ENCODE peak calls at places on chromosomes 7 and 10, in five cellular contexts. M is GM12878, Q is sigmoid colon, Y is GM20000, J is neural crest cell. E is an unnamed sample.

GRCh38 chr7:50409856-50410468 is 40.2 kb downstream of the FIGNL1 start:
- DNase-seq in M (peak), Q (no peak), Y (no peak), J (no peak), E (no peak)

GRCh38 chr7:53336133-53336532 is 300.7 kb downstream of the POM121L12 start:
- DNase-seq in M (no peak), Q (no peak), Y (no peak), J (no peak), E (no peak)

GRCh38 chr10:128036746-128037542 is 89.3 kb downstream of the MKI67 start:
- DNase-seq in M (no peak), Q (no peak), Y (no peak), J (no peak), E (no peak)

GRCh38 chr10:14397069-14397468 is 66.3 kb upstream of the FRMD4A start:
- DNase-seq in M (no peak), Q (no peak), Y (no peak), J (no peak), E (peak)

GRCh38 chr10:103709341-103709920 is 145.9 kb downstream of the SH3PXD2A start:
- DNase-seq in M (no peak), Q (no peak), Y (no peak), J (no peak), E (no peak)

GRCh38 chr7:77989981-77990566 is 191.5 kb downstream of the PHTF2 start:
- DNase-seq in M (no peak), Q (no peak), Y (no peak), J (no peak), E (peak)

GRCh38 chr7:92695308-92696261 is 105.4 kb upstream of the FAM133B start:
- DNase-seq in M (no peak), Q (no peak), Y (no peak), J (peak), E (peak)

GRCh38 chr7:114212753-114213439 is 201.7 kb upstream of the FOXP2 start:
- DNase-seq in M (no peak), Q (no peak), Y (no peak), J (no peak), E (no peak)

GRCh38 chr7:106284516-106285050 is at the start of gene NAMPT:
- DNase-seq in M (no peak), Q (peak), Y (peak), J (peak), E (peak)

GRCh38 chr10:120069700-120070099 is 177.2 kb downstream of the SEC23IP start:
- DNase-seq in M (no peak), Q (no peak), Y (no peak), J (no peak), E (no peak)

GRCh38 chr7:51318001-51318400 is 1.4 kb upstream of the COBL start:
- DNase-seq in M (no peak), Q (peak), Y (no peak), J (no peak), E (no peak)

GRCh38 chr10:34581871-34582532 is 233.1 kb downstream of the PARD3 start:
- DNase-seq in M (no peak), Q (no peak), Y (no peak), J (no peak), E (no peak)

GRCh38 chr7:8176370-8177081 is 85.4 kb downstream of the ICA1 start:
- DNase-seq in M (peak), Q (no peak), Y (peak), J (no peak), E (no peak)

GRCh38 chr7:130349911-130350782 is 5.5 kb downstream of the CPA5 start:
- DNase-seq in M (no peak), Q (no peak), Y (no peak), J (no peak), E (no peak)

GRCh38 chr10:63105811-63106755 is 27.0 kb upstream of the NRBF2 start:
- DNase-seq in M (no peak), Q (no peak), Y (no peak), J (no peak), E (no peak)

GRCh38 chr7:2116086-2116810 is 116.5 kb downstream of the MAD1L1 start:
- DNase-seq in M (no peak), Q (no peak), Y (no peak), J (no peak), E (no peak)

GRCh38 chr10:100799881-100800280 is 54.5 kb downstream of the PAX2 start:
- DNase-seq in M (no peak), Q (peak), Y (no peak), J (no peak), E (no peak)

GRCh38 chr10:30456262-30456661 is 22.3 kb downstream of the MAP3K8 start:
- DNase-seq in M (peak), Q (no peak), Y (peak), J (no peak), E (no peak)

GRCh38 chr7:139071683-139072082 is 35.8 kb upstream of the ZC3HAV1L start:
- DNase-seq in M (no peak), Q (no peak), Y (no peak), J (no peak), E (no peak)

GRCh38 chr10:113402602-113403001 is 150.3 kb upstream of the HABP2 start:
- DNase-seq in M (no peak), Q (no peak), Y (no peak), J (no peak), E (no peak)

GRCh38 chr7:117790251-117790650 is 83.0 kb downstream of the CTTNBP2 start:
- DNase-seq in M (no peak), Q (no peak), Y (no peak), J (no peak), E (no peak)

GRCh38 chr7:117793496-117793895 is 79.7 kb downstream of the CTTNBP2 start:
- DNase-seq in M (no peak), Q (no peak), Y (no peak), J (no peak), E (no peak)

GRCh38 chr7:117791877-117792780 is 81.1 kb downstream of the CTTNBP2 start:
- DNase-seq in M (peak), Q (no peak), Y (peak), J (no peak), E (no peak)

GRCh38 chr7:117785431-117785830 is 87.8 kb downstream of the CTTNBP2 start:
- DNase-seq in M (no peak), Q (no peak), Y (no peak), J (no peak), E (no peak)

DNA sequence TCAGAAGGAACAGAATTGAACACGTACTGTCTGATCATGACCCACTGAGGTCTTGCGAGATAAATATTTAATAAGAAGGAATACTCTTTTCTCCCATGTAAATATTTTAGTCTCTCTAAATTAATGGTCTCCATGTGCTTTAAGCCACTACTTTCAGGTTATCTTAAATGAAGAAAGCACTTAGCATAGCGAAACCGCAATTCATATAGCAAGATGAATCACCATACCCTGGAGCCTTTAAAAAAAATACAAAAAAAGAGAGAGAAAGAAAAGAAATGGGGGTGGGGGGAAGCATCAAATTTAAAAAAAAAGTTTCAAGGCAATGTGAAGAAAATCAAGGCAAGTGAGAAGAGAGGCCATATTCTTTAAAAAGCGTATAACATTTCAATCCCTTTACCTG is 82.5 kb downstream of the CTTNBP2 start:
- DNase-seq in M (no peak), Q (no peak), Y (no peak), J (no peak), E (no peak)
- TF ChIP-seq CTCF in M (no peak), Q (no peak), Y (no peak), J (no peak), E (no peak)

GRCh38 chr10:102613761-102614160 is 30.5 kb upstream of the TRIM8 start:
- DNase-seq in M (no peak), Q (peak), Y (no peak), J (no peak), E (no peak)

GRCh38 chr10:102617041-102617440 is 27.2 kb upstream of the TRIM8 start:
- DNase-seq in M (no peak), Q (no peak), Y (no peak), J (no peak), E (no peak)

GRCh38 chr10:102614888-102615287 is 29.4 kb upstream of the TRIM8 start:
- DNase-seq in M (no peak), Q (no peak), Y (no peak), J (no peak), E (no peak)

GRCh38 chr10:102616071-102616770 is 28.1 kb upstream of the TRIM8 start:
- DNase-seq in M (no peak), Q (peak), Y (peak), J (no peak), E (no peak)

GRCh38 chr10:102615361-102615760 is 28.9 kb upstream of the TRIM8 start:
- DNase-seq in M (no peak), Q (no peak), Y (no peak), J (no peak), E (peak)
- TF ChIP-seq CTCF in M (peak), Q (no peak), Y (no peak), J (peak), E (peak)

GRCh38 chr10:11307937-11308336 is 290.3 kb downstream of the CELF2 start:
- DNase-seq in M (no peak), Q (no peak), Y (no peak), J (no peak), E (no peak)
- TF ChIP-seq CTCF in M (no peak), Q (no peak), Y (no peak), J (no peak), E (no peak)

DNA sequence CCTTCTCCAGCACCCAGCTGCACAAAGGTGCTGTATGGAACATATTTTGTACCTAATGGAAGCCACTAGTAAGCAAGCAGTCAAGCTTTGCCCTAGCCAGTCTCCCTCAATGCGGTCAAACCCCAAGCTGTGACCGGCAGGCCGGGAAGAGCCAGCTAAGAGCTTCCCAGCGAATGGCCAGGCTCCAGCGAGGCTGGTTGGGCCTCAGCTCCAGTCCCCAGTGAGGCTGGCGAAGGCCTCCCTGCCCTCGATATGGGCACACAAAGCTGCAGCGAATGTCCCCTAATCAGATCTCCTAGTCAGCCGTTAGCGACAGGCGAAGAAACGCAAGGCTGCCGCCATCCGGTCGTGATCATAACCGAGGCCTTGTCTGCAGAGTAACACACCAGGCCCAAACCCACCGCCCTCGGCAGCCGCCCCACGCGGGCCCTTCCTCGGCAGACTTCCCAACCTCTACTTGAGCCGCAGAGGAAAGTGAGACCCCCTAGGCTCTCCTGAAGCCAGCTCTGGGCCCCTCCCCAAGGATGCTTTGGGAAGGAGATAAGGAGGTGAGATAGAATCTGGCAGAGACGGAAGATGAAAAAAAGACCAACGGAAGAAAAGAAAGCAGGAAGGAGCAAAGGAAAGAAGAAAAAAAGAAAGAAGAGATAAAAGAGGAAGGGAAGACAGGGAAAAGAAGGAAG is 3.1 kb upstream of the HOXA9 start:
- DNase-seq in M (no peak), Q (peak), Y (no peak), J (no peak), E (no peak)
- TF ChIP-seq CTCF in M (no peak), Q (no peak), Y (peak), J (no peak), E (no peak)

GRCh38 chr7:121334875-121335648 is 6.3 kb downstream of the WNT16 start:
- DNase-seq in M (no peak), Q (no peak), Y (no peak), J (no peak), E (no peak)

GRCh38 chr7:121334376-121334775 is 5.6 kb downstream of the WNT16 start:
- DNase-seq in M (no peak), Q (no peak), Y (no peak), J (no peak), E (no peak)

GRCh38 chr7:121339082-121339481 is 10.3 kb downstream of the WNT16 start:
- DNase-seq in M (no peak), Q (no peak), Y (no peak), J (no peak), E (no peak)

GRCh38 chr7:121336579-121336978 is 7.8 kb downstream of the WNT16 start:
- DNase-seq in M (no peak), Q (no peak), Y (no peak), J (no peak), E (no peak)

DNA sequence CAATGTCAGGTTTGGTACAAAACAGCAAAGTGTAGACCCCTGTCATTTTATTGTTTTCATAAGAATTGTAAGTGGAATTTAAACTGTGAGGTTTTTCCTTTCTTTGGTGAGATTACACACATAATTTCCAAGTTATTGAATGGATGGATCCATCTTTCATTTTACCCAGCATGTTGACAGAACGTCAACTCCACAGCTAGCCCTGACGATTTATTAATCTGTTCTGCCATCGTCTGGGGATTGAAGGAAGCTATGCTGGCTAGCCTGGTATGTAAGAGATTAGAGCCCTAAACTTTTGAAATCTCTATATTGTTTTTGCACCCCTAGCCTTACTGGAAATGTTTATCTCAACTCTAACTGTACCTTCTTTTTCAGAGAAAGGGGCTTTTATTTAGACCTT is 8.6 kb downstream of the WNT16 start:
- DNase-seq in M (no peak), Q (no peak), Y (no peak), J (no peak), E (no peak)
- TF ChIP-seq CTCF in M (peak), Q (no peak), Y (peak), J (no peak), E (no peak)

DNA sequence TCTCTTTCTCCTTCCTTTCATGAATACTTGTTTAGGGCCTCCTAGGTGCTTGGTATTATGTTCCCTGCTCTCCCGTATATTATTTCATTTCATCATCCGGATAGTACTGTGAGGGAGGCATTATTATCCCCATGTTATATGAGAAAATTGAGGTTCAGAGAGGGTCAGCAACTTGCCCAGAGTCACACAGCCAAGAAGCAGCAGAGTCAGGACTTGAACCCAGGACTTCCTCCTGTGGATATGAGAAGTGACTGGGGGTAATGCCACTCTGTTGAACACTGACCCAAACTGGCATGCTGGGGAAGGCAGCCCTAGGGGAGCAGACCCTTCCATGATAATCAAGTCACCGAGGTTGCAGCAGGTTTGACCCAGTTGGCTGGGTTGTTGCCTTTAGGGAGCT is 8.2 kb upstream of the SFRP5 start:
- DNase-seq in M (no peak), Q (no peak), Y (no peak), J (no peak), E (no peak)
- TF ChIP-seq CTCF in M (no peak), Q (no peak), Y (no peak), J (no peak), E (no peak)

GRCh38 chr10:93277360-93277759 is 203.7 kb downstream of the CYP26A1 start:
- DNase-seq in M (no peak), Q (no peak), Y (no peak), J (no peak), E (no peak)
- TF ChIP-seq CTCF in M (no peak), Q (no peak), Y (no peak), J (no peak), E (no peak)

GRCh38 chr10:19809481-19809880 is 6.8 kb upstream of the PLXDC2 start:
- DNase-seq in M (no peak), Q (no peak), Y (no peak), J (no peak), E (no peak)
- TF ChIP-seq CTCF in M (no peak), Q (no peak), Y (no peak), J (no peak), E (no peak)

GRCh38 chr7:151311294-151311864 is 30.2 kb upstream of the NUB1 start:
- DNase-seq in M (no peak), Q (no peak), Y (no peak), J (no peak), E (peak)
- TF ChIP-seq CTCF in M (peak), Q (no peak), Y (peak), J (peak), E (peak)